ENCODE peak calls at places on chromosomes 16 and 17, in four cellular contexts. D is body of pancreas, Z is mucosa of descending colon, Q is heart left ventricle. N is an unnamed sample.

GRCh38 chr17:17144916-17145665 is 61.0 kb downstream of the PLD6 start:
- DNase-seq in D (no peak), Q (no peak), Z (no peak), N (no peak)

GRCh38 chr16:24700549-24701392 is 28.7 kb upstream of the TNRC6A start:
- DNase-seq in Q (peak), D (peak), Z (peak), N (peak)

GRCh38 chr16:29198231-29198630 is 208.3 kb downstream of the NPIPB11 start:
- DNase-seq in D (no peak), Z (no peak), Q (no peak), N (no peak)

GRCh38 chr17:63698886-63699637 is 863 bp downstream of the LIMD2 start:
- DNase-seq in Z (peak), Q (peak), D (no peak), N (no peak)

GRCh38 chr16:13426279-13426678 is 493.7 kb upstream of the ERCC4 start:
- DNase-seq in Q (no peak), D (no peak), Z (no peak), N (no peak)

GRCh38 chr16:12173121-12173520 is 196.6 kb downstream of the SNX29 start:
- DNase-seq in D (no peak), Q (no peak), Z (no peak), N (no peak)

GRCh38 chr16:89507834-89508590 is at the start of gene SPG7:
- DNase-seq in D (peak), Q (peak), Z (peak), N (no peak)

GRCh38 chr17:31497994-31498826 is 106.7 kb downstream of the RAB11FIP4 start:
- DNase-seq in Z (peak), Q (no peak), D (no peak), N (no peak)

GRCh38 chr16:7997966-7998365 is 592.3 kb downstream of the TMEM114 start:
- DNase-seq in Z (no peak), Q (no peak), D (no peak), N (no peak)

GRCh38 chr17:41962768-41963434 is 3.7 kb upstream of the CNP start:
- DNase-seq in Z (peak), D (peak), Q (peak), N (no peak)

GRCh38 chr17:28973414-28973813 is 22.1 kb upstream of the PHF12 start:
- DNase-seq in Q (peak), D (peak), Z (no peak), N (no peak)

GRCh38 chr17:40025991-40026815 is 11.0 kb downstream of the CSF3 start:
- DNase-seq in Z (no peak), D (no peak), Q (no peak), N (no peak)

GRCh38 chr16:64250866-64251265 is 871.0 kb downstream of the CDH11 start:
- DNase-seq in D (no peak), Q (no peak), Z (no peak), N (no peak)

GRCh38 chr17:8105957-8106398 is 12.3 kb downstream of the ALOXE3 start:
- DNase-seq in Z (no peak), D (no peak), Q (no peak), N (no peak)
- TF ChIP-seq CTCF in Z (no peak), D (no peak), Q (no peak), N (no peak)

DNA sequence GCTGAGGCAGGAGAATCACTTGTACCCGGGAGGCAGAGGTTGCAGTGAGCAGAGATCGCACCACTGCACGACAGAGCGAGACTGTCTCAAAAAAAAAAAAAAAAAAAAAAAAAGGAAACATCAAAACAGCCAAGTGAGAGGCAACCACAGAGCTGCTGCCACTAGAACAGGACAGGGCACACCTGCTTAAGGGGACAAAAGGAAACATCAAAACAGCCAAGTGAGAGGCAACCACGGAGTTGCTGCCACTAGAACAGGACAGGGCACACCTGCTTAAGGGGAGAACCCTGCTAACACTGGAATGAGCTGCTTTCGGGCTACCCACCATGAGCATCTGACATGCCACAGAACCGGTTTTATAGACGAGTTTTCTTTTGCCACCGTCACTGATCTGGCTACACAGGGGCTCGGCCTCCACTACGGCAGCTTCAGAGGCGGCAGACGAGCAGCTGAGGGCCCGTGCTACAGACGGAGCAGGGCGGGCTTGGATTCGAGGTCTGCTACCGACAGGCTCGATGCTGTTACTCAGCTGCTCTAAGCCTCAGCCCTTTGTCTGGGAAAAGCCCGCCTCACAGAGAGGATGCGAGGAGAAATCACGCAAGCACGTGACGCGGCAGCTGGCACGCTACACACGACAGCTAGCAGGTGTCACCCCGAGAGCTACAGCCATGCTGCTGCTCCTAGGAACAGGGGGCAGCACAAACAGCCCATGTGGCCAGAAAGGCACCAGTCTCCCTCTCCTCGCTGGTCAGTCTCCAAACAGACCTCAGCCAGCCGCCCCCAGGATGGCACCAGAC is 2.0 kb downstream of the P4HB start:
- DNase-seq in Z (no peak), Q (no peak), D (no peak), N (no peak)
- H3K4me3 ChIP-seq in Z (no peak), Q (peak), D (peak), N (peak)

GRCh38 chr16:75252049-75252864 is 833 bp upstream of the BCAR1 start:
- DNase-seq in Z (peak), Q (peak), D (no peak), N (no peak)

GRCh38 chr16:75250809-75251279 is 580 bp downstream of the BCAR1 start:
- DNase-seq in Q (peak), Z (peak), D (peak), N (no peak)

GRCh38 chr16:75250089-75250808 is 1.2 kb downstream of the BCAR1 start:
- DNase-seq in D (peak), Z (peak), Q (peak), N (no peak)

GRCh38 chr16:75252946-75253911 is 1.8 kb upstream of the BCAR1 start:
- DNase-seq in Z (peak), D (no peak), Q (peak), N (no peak)

DNA sequence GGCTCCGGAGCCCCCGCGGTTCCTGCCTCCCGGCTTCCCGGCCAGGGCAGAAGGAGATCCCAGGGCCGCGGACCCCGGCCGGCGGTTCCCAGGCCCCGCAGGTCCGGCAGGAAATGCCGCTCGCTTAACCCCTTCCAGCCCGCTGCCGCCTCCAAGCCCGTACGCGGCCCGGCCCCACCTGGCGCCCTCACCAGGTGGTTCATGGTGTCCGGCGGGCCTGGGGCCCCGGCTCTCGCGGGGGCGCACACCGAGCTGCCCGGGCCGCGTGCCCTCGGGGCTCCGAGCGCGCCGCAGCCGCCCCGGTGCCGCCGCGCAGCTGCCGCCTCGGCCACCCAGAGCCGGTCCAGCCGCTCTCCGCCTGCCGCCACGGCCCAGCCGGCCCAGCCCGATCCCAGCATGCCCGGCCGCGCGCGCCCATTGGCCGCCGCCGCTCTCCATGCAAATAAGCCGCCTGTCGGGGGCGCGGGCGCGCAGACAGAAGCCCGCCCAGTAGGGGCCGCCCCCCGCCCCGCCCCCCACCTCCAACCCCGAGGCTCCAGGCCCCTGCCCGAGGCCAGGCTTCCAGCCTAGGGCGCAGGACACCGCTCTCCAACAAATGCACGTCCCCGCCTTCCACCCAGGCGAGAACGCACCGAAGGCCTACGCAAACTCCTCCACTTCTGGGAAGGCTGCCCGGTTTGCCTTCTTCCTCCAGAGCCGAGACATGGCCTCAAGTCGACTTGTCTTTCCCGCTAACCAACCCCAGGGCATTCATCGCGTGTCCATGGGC is at the start of gene BCAR1:
- DNase-seq in D (peak), Z (peak), Q (peak), N (peak)
- TF ChIP-seq CTCF in D (peak), Z (no peak), Q (no peak), N (peak)

GRCh38 chr16:68000024-68000423 is 740 bp upstream of the DPEP2 start:
- DNase-seq in Q (no peak), D (no peak), Z (no peak), N (no peak)
- H3K4me3 ChIP-seq in Q (peak), D (no peak), Z (no peak), N (no peak)

GRCh38 chr17:57906910-57907309 is 48.3 kb downstream of the CUEDC1 start:
- DNase-seq in Z (no peak), Q (no peak), D (no peak), N (no peak)
- TF ChIP-seq CTCF in Z (no peak), Q (no peak), D (no peak), N (no peak)

GRCh38 chr17:76076100-76076764 is 1.7 kb downstream of the GALR2 start:
- DNase-seq in Q (no peak), Z (no peak), D (no peak), N (no peak)
- H3K4me3 ChIP-seq in Q (peak), Z (no peak), D (no peak), N (no peak)

DNA sequence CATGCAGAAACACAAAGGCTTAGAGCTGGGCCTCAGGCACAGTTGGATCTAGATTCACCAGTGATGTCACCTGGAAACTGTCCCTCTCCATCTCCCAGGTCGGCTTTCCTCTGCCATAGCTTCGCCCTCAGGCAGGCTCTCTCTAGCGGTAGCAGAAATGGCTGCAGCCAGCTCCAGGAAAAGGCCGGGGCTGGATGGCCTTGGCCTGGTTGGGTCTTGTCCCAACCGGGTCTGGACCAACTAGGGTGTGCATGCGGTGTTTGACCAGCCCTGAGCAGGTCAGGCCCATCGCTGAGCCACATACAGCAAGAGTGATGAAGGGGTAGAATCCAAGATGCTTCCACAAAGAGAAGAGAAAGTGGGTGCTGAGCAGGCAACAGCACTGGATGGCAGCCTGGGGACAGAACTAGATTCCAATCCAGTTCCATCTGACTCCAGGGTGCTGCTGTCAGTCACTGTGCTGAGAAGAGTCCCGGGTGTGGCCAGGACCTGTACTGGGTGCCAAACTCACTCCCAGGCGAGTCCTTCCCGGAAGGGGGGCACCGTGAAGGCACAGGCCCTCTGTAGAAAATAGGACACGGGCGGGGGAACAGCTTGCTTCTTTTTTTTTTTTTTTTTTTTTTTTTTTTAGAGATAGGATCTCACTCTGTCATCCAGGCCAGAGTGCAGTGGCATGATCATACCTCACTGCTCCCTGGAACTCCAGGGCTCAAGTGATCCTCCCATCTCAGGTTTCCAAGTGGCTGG is 51.8 kb downstream of the SOCS3 start:
- DNase-seq in D (peak), Q (no peak), Z (no peak), N (no peak)
- TF ChIP-seq CTCF in D (peak), Q (no peak), Z (no peak), N (no peak)

GRCh38 chr17:48746916-48747444 is 18.4 kb upstream of the HOXB13 start:
- DNase-seq in D (no peak), Z (no peak), Q (no peak), N (no peak)
- H3K4me3 ChIP-seq in D (no peak), Z (no peak), Q (no peak), N (peak)

GRCh38 chr16:54933281-54934150 is 2.9 kb downstream of the IRX5 start:
- DNase-seq in D (no peak), Q (no peak), Z (no peak), N (no peak)

GRCh38 chr16:54932737-54933254 is 2.1 kb downstream of the IRX5 start:
- DNase-seq in Z (no peak), Q (peak), D (no peak), N (no peak)

GRCh38 chr16:54936086-54936978 is 5.7 kb downstream of the IRX5 start:
- DNase-seq in Q (peak), Z (peak), D (no peak), N (no peak)

GRCh38 chr16:54935411-54936085 is 4.9 kb downstream of the IRX5 start:
- DNase-seq in Q (no peak), Z (no peak), D (no peak), N (no peak)

GRCh38 chr16:54934536-54935410 is 4.1 kb downstream of the IRX5 start:
- DNase-seq in Z (no peak), Q (peak), D (no peak), N (no peak)
- TF ChIP-seq CTCF in Z (no peak), Q (no peak), D (no peak), N (peak)